ENCODE peak calls at places on chromosomes 5 and 9, in four cellular contexts. M is astrocyte of the cerebellum, O is adrenal gland, N is prostate gland. X is an unnamed sample.

GRCh38 chr5:132489051-132489770 is 1.4 kb downstream of the IRF1 start:
- DNase-seq in M (no peak), O (peak; percentile 14), N (no peak), X (no peak)

GRCh38 chr9:78278177-78278777 is 18.6 kb upstream of the PSAT1 start:
- DNase-seq in M (peak; percentile 84), O (peak; percentile 24), N (no peak), X (no peak)

GRCh38 chr5:40578501-40579451 is 100.9 kb upstream of the PTGER4 start:
- DNase-seq in M (no peak), O (no peak), N (no peak), X (no peak)

GRCh38 chr9:125538092-125538473 is 168.9 kb downstream of the MAPKAP1 start:
- DNase-seq in M (peak; percentile 94), O (peak; percentile 66), N (peak; percentile 79), X (peak; percentile 88)

GRCh38 chr5:66757219-66757833 is 161.1 kb downstream of the MAST4 start:
- DNase-seq in M (peak; percentile 69), O (peak; percentile 49), N (peak; percentile 79), X (peak; percentile 20)

GRCh38 chr9:81529556-81530193 is 159.7 kb downstream of the TLE1 start:
- DNase-seq in M (no peak), O (peak; percentile 23), N (peak; percentile 7), X (peak; percentile 81)

GRCh38 chr5:157558089-157558595 is 17.4 kb downstream of the ADAM19 start:
- DNase-seq in M (peak; percentile 95), O (no peak), N (no peak), X (peak; percentile 96)

GRCh38 chr9:81560851-81561732 is 128.3 kb downstream of the TLE1 start:
- DNase-seq in M (no peak), O (no peak), N (no peak), X (no peak)

GRCh38 chr5:41843456-41844112 is 26.6 kb downstream of the OXCT1 start:
- DNase-seq in M (peak; percentile 55), O (peak; percentile 30), N (peak; percentile 23), X (peak; percentile 50)

GRCh38 chr5:50995285-50995942 is 329.0 kb downstream of the PARP8 start:
- DNase-seq in M (no peak), O (no peak), N (no peak), X (no peak)

GRCh38 chr9:22240619-22241018 is 206.0 kb upstream of the DMRTA1 start:
- DNase-seq in M (no peak), O (no peak), N (no peak), X (no peak)

GRCh38 chr9:131406567-131407436 is 12.9 kb downstream of the PRRC2B start:
- DNase-seq in M (no peak), O (no peak), N (no peak), X (no peak)

GRCh38 chr9:131409458-131409992 is 15.6 kb downstream of the PRRC2B start:
- DNase-seq in M (no peak), O (no peak), N (no peak), X (no peak)

GRCh38 chr9:131410051-131410491 is 16.2 kb downstream of the PRRC2B start:
- DNase-seq in M (no peak), O (no peak), N (no peak), X (no peak)

GRCh38 chr9:131405858-131406566 is 12.1 kb downstream of the PRRC2B start:
- DNase-seq in M (no peak), O (no peak), N (no peak), X (no peak)

GRCh38 chr9:131407717-131408195 is 13.9 kb downstream of the PRRC2B start:
- DNase-seq in M (no peak), O (peak; percentile 56), N (peak; percentile 38), X (no peak)
- H3K4me3 ChIP-seq in M (peak overlapping the region; percentile 5), O (no peak overlapping the region), N (no peak overlapping the region), X (no peak overlapping the region)

GRCh38 chr9:120856700-120857099 is 14.0 kb upstream of the PSMD5 start:
- DNase-seq in M (no peak), O (no peak), N (peak; percentile 63), X (no peak)
- H3K4me3 ChIP-seq in M (no peak overlapping the region), O (no peak overlapping the region), N (no peak overlapping the region), X (no peak overlapping the region)

GRCh38 chr9:96877269-96877668 is 23.0 kb upstream of the ZNF782 start:
- DNase-seq in M (no peak), O (no peak), N (no peak), X (no peak)

GRCh38 chr9:96874201-96874785 is 20.0 kb upstream of the ZNF782 start:
- DNase-seq in M (no peak), O (no peak), N (no peak), X (no peak)

GRCh38 chr9:96875460-96876142 is 21.3 kb upstream of the ZNF782 start:
- DNase-seq in M (peak; percentile 72), O (peak; percentile 60), N (peak; percentile 75), X (peak; percentile 68)

GRCh38 chr9:96871176-96871575 is 16.9 kb upstream of the ZNF782 start:
- DNase-seq in M (no peak), O (no peak), N (no peak), X (no peak)

DNA sequence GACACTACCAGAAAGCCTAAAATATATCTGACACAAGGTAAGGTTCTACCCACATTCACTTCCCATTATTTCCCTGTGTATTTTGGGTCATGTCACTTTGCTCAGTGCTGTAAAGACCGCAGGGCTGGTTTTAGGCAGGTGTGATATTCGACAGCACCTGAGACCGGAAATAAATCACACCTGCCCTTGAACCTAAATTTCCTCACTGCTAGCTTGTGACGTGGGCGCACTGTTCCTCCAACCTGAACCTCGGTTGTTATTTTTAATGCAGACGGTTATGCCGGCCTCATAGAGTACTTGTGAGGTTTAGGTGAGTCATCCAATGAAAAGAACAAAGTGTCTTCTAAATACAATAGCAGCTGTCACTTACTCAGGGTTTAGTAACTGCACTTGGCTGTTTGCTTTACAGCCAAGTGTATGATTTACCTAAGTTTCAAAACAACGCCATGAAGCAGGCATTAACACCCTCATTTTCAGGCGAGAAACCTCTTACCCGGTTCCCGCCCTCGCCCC is 20.7 kb upstream of the ZNF782 start:
- DNase-seq in M (peak; percentile 6), O (peak; percentile 42), N (peak; percentile 59), X (peak; percentile 94)
- H3K4me3 ChIP-seq in M (peak overlapping the region; percentile 64), O (no peak overlapping the region), N (peak overlapping the region; percentile 48), X (peak overlapping the region; percentile 91)

GRCh38 chr5:15236911-15237508 is 263.0 kb upstream of the FBXL7 start:
- DNase-seq in M (no peak), O (no peak), N (no peak), X (no peak)
- H3K4me3 ChIP-seq in M (no peak overlapping the region), O (no peak overlapping the region), N (no peak overlapping the region), X (no peak overlapping the region)

GRCh38 chr5:32712463-32713395 is 1.6 kb downstream of the NPR3 start:
- DNase-seq in M (no peak), O (no peak), N (no peak), X (no peak)
- H3K4me3 ChIP-seq in M (peak overlapping the region; percentile 31), O (no peak overlapping the region), N (peak overlapping the region; percentile 46), X (no peak overlapping the region)

GRCh38 chr5:88830567-88830966 is 52.4 kb downstream of the MEF2C start:
- DNase-seq in M (no peak), O (no peak), N (no peak), X (no peak)

GRCh38 chr5:88827997-88828396 is 55.0 kb downstream of the MEF2C start:
- DNase-seq in M (no peak), O (no peak), N (no peak), X (no peak)

GRCh38 chr5:88829773-88830172 is 53.2 kb downstream of the MEF2C start:
- DNase-seq in M (no peak), O (no peak), N (no peak), X (no peak)

GRCh38 chr5:88826959-88827585 is 55.9 kb downstream of the MEF2C start:
- DNase-seq in M (no peak), O (peak; percentile 63), N (no peak), X (no peak)

DNA sequence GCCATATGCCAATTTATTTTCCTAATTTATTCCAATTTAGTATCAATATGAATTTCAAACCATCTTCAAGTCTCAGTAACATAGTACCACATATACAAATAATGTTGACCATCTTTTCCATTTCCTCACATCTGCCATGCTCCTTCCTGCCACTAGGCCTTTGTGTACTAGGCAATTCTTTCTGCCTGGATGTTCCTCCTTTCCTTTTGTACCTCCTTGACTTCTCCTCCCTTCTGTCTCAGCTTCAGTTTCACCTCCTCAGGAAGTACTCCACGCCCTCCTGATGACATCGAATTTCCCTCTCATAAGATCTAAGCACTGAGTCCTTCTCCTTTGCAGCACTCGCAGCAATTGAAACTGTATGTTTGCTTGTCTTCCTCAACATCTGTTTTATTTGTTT is 53.9 kb downstream of the MEF2C start:
- DNase-seq in M (no peak), O (peak; percentile 28), N (no peak), X (no peak)
- H3K4me3 ChIP-seq in M (no peak overlapping the region), O (no peak overlapping the region), N (no peak overlapping the region), X (no peak overlapping the region)

DNA sequence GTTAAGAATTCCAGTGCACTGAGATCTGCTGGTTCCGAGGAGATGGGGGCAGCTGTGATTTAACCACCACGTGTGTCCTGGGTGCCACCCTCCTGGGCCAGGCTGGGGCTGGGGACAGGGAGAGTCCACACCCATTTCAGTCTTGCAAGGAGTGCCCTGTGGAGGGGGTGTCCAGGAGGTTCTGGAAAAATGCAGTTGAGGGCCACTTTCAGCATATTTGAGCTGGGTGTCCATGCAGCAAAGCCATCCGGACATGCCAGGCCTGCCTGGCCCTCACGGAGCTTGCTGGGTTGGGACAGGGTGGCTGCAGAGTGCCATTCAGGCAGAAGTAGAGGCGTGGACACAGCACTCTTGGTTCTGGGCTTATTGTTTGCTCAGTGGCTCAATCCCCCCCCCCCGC is 68.1 kb downstream of the NEK6 start:
- DNase-seq in M (no peak), O (no peak), N (no peak), X (no peak)
- H3K4me3 ChIP-seq in M (no peak overlapping the region), O (no peak overlapping the region), N (no peak overlapping the region), X (no peak overlapping the region)

X was measured in PC-9.